ENCODE peak calls at places on chromosomes 11 and 22, in four cellular contexts. Z, I, O and Y are unnamed samples.
A peak's percentile ranks its signal among the peaks of the same experiment; 100 is the strongest.

GRCh38 chr22:48433647-48434046 is 1394.0 kb downstream of the BRD1 start:
- DNase-seq in Z (no peak), I (no peak), O (no peak), Y (no peak)

GRCh38 chr22:35192121-35192918 is 65.0 kb upstream of the HMGXB4 start:
- DNase-seq in Z (no peak), I (no peak), O (peak; percentile 57), Y (no peak)

GRCh38 chr22:39153220-39153860 is 860 bp upstream of the CBX7 start:
- DNase-seq in Z (no peak), I (no peak), O (no peak), Y (no peak)

GRCh38 chr22:35883028-35883620 is 145.5 kb downstream of the RBFOX2 start:
- DNase-seq in Z (no peak), I (no peak), O (peak; percentile 85), Y (no peak)

GRCh38 chr22:39251762-39252460 is 7.1 kb upstream of the PDGFB start:
- DNase-seq in Z (no peak), I (no peak), O (peak; percentile 40), Y (no peak)

GRCh38 chr11:33747969-33748368 is 11.7 kb upstream of the CD59 start:
- DNase-seq in Z (no peak), I (no peak), O (no peak), Y (no peak)

GRCh38 chr22:46196268-46196667 is 45.9 kb downstream of the PPARA start:
- DNase-seq in Z (no peak), I (peak; percentile 72), O (no peak), Y (peak; percentile 48)

GRCh38 chr22:40348025-40348658 is 1.8 kb downstream of the ADSL start:
- DNase-seq in Z (peak; percentile 42), I (peak; percentile 71), O (peak; percentile 51), Y (peak; percentile 55)

GRCh38 chr11:69497221-69497787 is 15.8 kb downstream of the LINC01488 start:
- DNase-seq in Z (no peak), I (no peak), O (peak; percentile 98), Y (peak; percentile 86)

GRCh38 chr22:18024276-18024939 is at the start of gene MICAL3:
- DNase-seq in Z (peak; percentile 38), I (peak; percentile 68), O (peak; percentile 54), Y (peak; percentile 54)

GRCh38 chr11:61840371-61840770 is 12.3 kb downstream of the FADS2 start:
- DNase-seq in Z (no peak), I (no peak), O (no peak), Y (no peak)

GRCh38 chr22:31442768-31443489 is 43.5 kb downstream of the DRG1 start:
- DNase-seq in Z (no peak), I (no peak), O (no peak), Y (peak; percentile 33)